ENCODE peak calls at places on chromosome 6, in four cellular contexts. M is putamen, B is A172, W is mesothelial cell of epicardium. Y is an unnamed sample.

GRCh38 chr6:90544741-90545140 is 42.1 kb downstream of the MAP3K7 start:
- DNase-seq in M (no peak), B (no peak), W (no peak), Y (no peak)

GRCh38 chr6:52610745-52611355 is 34.0 kb upstream of the TRAM2 start:
- DNase-seq in M (no peak), B (peak), W (no peak), Y (no peak)

GRCh38 chr6:3252369-3252768 is 6.4 kb upstream of the PSMG4 start:
- DNase-seq in M (no peak), B (peak), W (no peak), Y (no peak)

GRCh38 chr6:52566201-52566600 is 10.7 kb downstream of the TRAM2 start:
- DNase-seq in M (no peak), B (no peak), W (no peak), Y (no peak)

GRCh38 chr6:110581682-110582081 is 105.3 kb upstream of the SLC22A16 start:
- DNase-seq in M (no peak), B (no peak), W (no peak), Y (no peak)

GRCh38 chr6:30518505-30518850 is 29.2 kb downstream of the HLA-E start:
- DNase-seq in M (no peak), B (no peak), W (no peak), Y (no peak)

GRCh38 chr6:44651604-44652003 is 264.1 kb downstream of the CDC5L start:
- DNase-seq in M (no peak), B (no peak), W (no peak), Y (no peak)

GRCh38 chr6:56714982-56715456 is 72.3 kb upstream of the DST start:
- DNase-seq in M (no peak), B (peak), W (no peak), Y (no peak)

GRCh38 chr6:149012040-149012545 is 265.3 kb downstream of the UST start:
- DNase-seq in M (no peak), B (peak), W (no peak), Y (no peak)

GRCh38 chr6:136365781-136366354 is 76.2 kb upstream of the BCLAF1 start:
- DNase-seq in M (peak), B (no peak), W (no peak), Y (peak)

GRCh38 chr6:62805431-62805830 is 405.8 kb upstream of the FKBP1C start:
- DNase-seq in M (no peak), B (no peak), W (no peak), Y (no peak)

GRCh38 chr6:105215506-105215905 is 35.7 kb upstream of the POPDC3 start:
- DNase-seq in M (no peak), B (no peak), W (no peak), Y (no peak)

GRCh38 chr6:105781248-105781647 is 304.9 kb upstream of the PRDM1 start:
- DNase-seq in M (peak), B (no peak), W (no peak), Y (no peak)

GRCh38 chr6:127938701-127939100 is 37.8 kb upstream of the THEMIS start:
- DNase-seq in M (no peak), B (peak), W (no peak), Y (no peak)

GRCh38 chr6:125314019-125314581 is 12.3 kb upstream of the HDDC2 start:
- DNase-seq in M (peak), B (peak), W (peak), Y (peak)

GRCh38 chr6:42093582-42094329 is 43.4 kb downstream of the TAF8 start:
- DNase-seq in M (no peak), B (peak), W (no peak), Y (no peak)

GRCh38 chr6:75402296-75402695 is 91.3 kb downstream of the FILIP1 start:
- DNase-seq in M (no peak), B (peak), W (no peak), Y (no peak)

GRCh38 chr6:119096683-119097310 is 18.3 kb upstream of the FAM184A start:
- DNase-seq in M (peak), B (no peak), W (no peak), Y (no peak)

GRCh38 chr6:146950351-146950835 is 253.8 kb upstream of the STXBP5 start:
- DNase-seq in M (no peak), B (peak), W (no peak), Y (no peak)

GRCh38 chr6:10071631-10072220 is 343.1 kb downstream of the TFAP2A start:
- DNase-seq in M (no peak), B (no peak), W (no peak), Y (no peak)

GRCh38 chr6:69796081-69796626 is 656 bp downstream of the LMBRD1 start:
- DNase-seq in M (peak), B (peak), W (no peak), Y (peak)

Y was measured in CD14-positive monocyte.